ENCODE peak calls at places on chromosomes 12 and 14, in five cellular contexts. One of them, this sample, is unnamed.
A peak's percentile ranks its signal among the peaks of the same experiment; 100 is the strongest.

GRCh38 chr14:58082491-58083098 is 69.4 kb downstream of the ARMH4 start:
- DNase-seq in HFF-Myc: peak; percentile 56
- DNase-seq in GM12865: no peak
- DNase-seq in heart left ventricle: no peak
- DNase-seq in fibroblast of lung: peak; percentile 92
- DNase-seq in this sample: peak; percentile 89

GRCh38 chr14:101707285-101707842 is 54.1 kb upstream of the PPP2R5C start:
- DNase-seq in HFF-Myc: peak; percentile 76
- DNase-seq in heart left ventricle: peak; percentile 56
- DNase-seq in GM12865: peak; percentile 83
- DNase-seq in fibroblast of lung: peak; percentile 73
- DNase-seq in this sample: peak; percentile 83

GRCh38 chr14:34479694-34480093 is 17.7 kb upstream of the SPTSSA start:
- DNase-seq in fibroblast of lung: no peak
- DNase-seq in heart left ventricle: no peak
- DNase-seq in HFF-Myc: no peak
- DNase-seq in GM12865: no peak
- DNase-seq in this sample: no peak

GRCh38 chr14:59342516-59343484 is 122.4 kb downstream of the GPR135 start:
- DNase-seq in GM12865: no peak
- DNase-seq in fibroblast of lung: peak; percentile 77
- DNase-seq in heart left ventricle: peak; percentile 43
- DNase-seq in HFF-Myc: no peak
- DNase-seq in this sample: no peak

GRCh38 chr14:61615743-61616523 is 79.4 kb upstream of the HIF1A start:
- DNase-seq in heart left ventricle: no peak
- DNase-seq in HFF-Myc: no peak
- DNase-seq in fibroblast of lung: peak; percentile 73
- DNase-seq in GM12865: no peak
- DNase-seq in this sample: no peak

GRCh38 chr12:47742253-47742825 is 16.3 kb downstream of the RAPGEF3 start:
- DNase-seq in GM12865: peak; percentile 71
- DNase-seq in fibroblast of lung: no peak
- DNase-seq in HFF-Myc: no peak
- DNase-seq in heart left ventricle: no peak
- DNase-seq in this sample: peak; percentile 42

GRCh38 chr12:52059582-52060497 is 8.6 kb downstream of the NR4A1 start:
- DNase-seq in fibroblast of lung: no peak
- DNase-seq in HFF-Myc: no peak
- DNase-seq in GM12865: no peak
- DNase-seq in heart left ventricle: no peak
- DNase-seq in this sample: peak; percentile 63

GRCh38 chr14:102775855-102776760 is 1.1 kb upstream of the TRAF3 start:
- DNase-seq in HFF-Myc: no peak
- DNase-seq in heart left ventricle: no peak
- DNase-seq in fibroblast of lung: peak; percentile 85
- DNase-seq in GM12865: peak; percentile 86
- DNase-seq in this sample: peak; percentile 78

GRCh38 chr14:51342226-51342625 is 102.2 kb downstream of the TMX1 start:
- DNase-seq in GM12865: no peak
- DNase-seq in heart left ventricle: no peak
- DNase-seq in HFF-Myc: no peak
- DNase-seq in fibroblast of lung: peak; percentile 67
- DNase-seq in this sample: no peak

GRCh38 chr12:122944588-122944987 is 21.7 kb downstream of the ABCB9 start:
- DNase-seq in GM12865: no peak
- DNase-seq in HFF-Myc: peak; percentile 43
- DNase-seq in fibroblast of lung: peak; percentile 56
- DNase-seq in heart left ventricle: no peak
- DNase-seq in this sample: peak; percentile 49

GRCh38 chr12:123269980-123270379 is 1.7 kb downstream of the CDK2AP1 start:
- DNase-seq in fibroblast of lung: no peak
- DNase-seq in HFF-Myc: no peak
- DNase-seq in heart left ventricle: no peak
- DNase-seq in GM12865: peak; percentile 30
- DNase-seq in this sample: peak; percentile 38

GRCh38 chr14:21084988-21085853 is 13.2 kb downstream of the ZNF219 start:
- DNase-seq in HFF-Myc: no peak
- DNase-seq in GM12865: no peak
- DNase-seq in heart left ventricle: no peak
- DNase-seq in fibroblast of lung: peak; percentile 85
- DNase-seq in this sample: peak; percentile 53

GRCh38 chr12:127619869-127620769 is 646.9 kb upstream of the TMEM132C start:
- DNase-seq in HFF-Myc: no peak
- DNase-seq in GM12865: no peak
- DNase-seq in fibroblast of lung: no peak
- DNase-seq in heart left ventricle: no peak
- DNase-seq in this sample: no peak

GRCh38 chr12:82529954-82530353 is 156.8 kb upstream of the TMTC2 start:
- DNase-seq in fibroblast of lung: no peak
- DNase-seq in HFF-Myc: no peak
- DNase-seq in heart left ventricle: no peak
- DNase-seq in GM12865: no peak
- DNase-seq in this sample: no peak

GRCh38 chr14:20631023-20631820 is 10.3 kb downstream of the OR6S1 start:
- DNase-seq in fibroblast of lung: peak; percentile 53
- DNase-seq in HFF-Myc: no peak
- DNase-seq in GM12865: peak; percentile 72
- DNase-seq in heart left ventricle: no peak
- DNase-seq in this sample: peak; percentile 70

GRCh38 chr12:63423839-63424238 is 244.5 kb downstream of the DPY19L2 start:
- DNase-seq in GM12865: no peak
- DNase-seq in heart left ventricle: no peak
- DNase-seq in HFF-Myc: no peak
- DNase-seq in fibroblast of lung: no peak
- DNase-seq in this sample: peak; percentile 1

GRCh38 chr14:95686935-95687334 is 709 bp downstream of the TCL1B start:
- DNase-seq in HFF-Myc: no peak
- DNase-seq in fibroblast of lung: no peak
- DNase-seq in GM12865: no peak
- DNase-seq in heart left ventricle: no peak
- DNase-seq in this sample: no peak

GRCh38 chr12:122880668-122881067 is 15.3 kb downstream of the VPS37B start:
- DNase-seq in fibroblast of lung: peak; percentile 47
- DNase-seq in GM12865: peak; percentile 44
- DNase-seq in heart left ventricle: no peak
- DNase-seq in HFF-Myc: no peak
- DNase-seq in this sample: peak; percentile 81

DNA sequence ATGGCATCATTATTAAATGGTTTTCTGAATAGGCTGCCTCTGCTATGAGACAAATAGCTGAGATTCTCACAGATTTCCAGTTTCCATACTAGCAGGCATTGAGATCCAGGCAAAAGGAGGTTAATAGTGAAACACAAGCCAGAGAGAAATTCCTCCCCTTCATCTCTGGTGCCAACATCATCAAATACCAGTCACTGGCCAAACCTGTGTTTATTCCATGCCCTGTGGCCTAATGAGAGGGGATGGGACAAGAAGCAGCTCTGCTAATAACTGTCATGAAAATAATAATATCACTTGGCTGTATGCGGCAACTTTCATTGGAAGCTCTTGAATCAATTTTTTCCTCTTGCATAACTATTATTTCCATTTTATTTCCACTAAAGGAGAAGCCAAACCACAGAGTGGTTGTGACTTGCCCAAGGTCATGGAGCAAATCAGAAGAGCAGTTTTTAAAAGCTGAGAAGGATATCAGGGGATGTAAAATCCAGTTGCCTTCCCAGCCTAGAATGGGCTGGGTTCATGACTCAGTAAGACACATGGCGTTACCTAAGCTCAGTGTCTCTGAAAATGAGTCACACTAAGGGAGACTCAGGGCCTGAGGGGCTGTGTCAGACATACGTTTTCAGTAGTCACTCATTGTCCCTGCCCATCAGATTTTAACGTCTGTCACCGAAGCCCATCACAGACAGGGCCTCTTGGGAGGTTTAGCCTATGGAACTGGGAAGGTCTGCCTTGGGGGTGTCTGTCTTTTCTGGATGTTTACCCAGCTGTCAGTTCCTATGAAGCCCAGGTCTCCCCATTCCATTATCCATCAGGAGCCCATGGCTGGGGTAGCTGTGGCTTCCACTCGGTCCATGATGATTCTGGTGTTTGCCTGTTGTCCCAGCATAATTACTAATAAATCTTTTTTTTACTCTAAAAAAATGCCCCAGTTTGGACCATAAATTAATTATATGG is 208.8 kb upstream of the EEA1 start:
- DNase-seq in HFF-Myc: peak; percentile 83
- DNase-seq in GM12865: peak; percentile 58
- DNase-seq in heart left ventricle: no peak
- DNase-seq in fibroblast of lung: peak; percentile 90
- DNase-seq in this sample: peak; percentile 96
- TF ChIP-seq CTCF in HFF-Myc: no peak
- TF ChIP-seq CTCF in GM12865: no peak
- TF ChIP-seq CTCF in heart left ventricle: no peak
- TF ChIP-seq CTCF in fibroblast of lung: no peak
- TF ChIP-seq CTCF in this sample: no peak

DNA sequence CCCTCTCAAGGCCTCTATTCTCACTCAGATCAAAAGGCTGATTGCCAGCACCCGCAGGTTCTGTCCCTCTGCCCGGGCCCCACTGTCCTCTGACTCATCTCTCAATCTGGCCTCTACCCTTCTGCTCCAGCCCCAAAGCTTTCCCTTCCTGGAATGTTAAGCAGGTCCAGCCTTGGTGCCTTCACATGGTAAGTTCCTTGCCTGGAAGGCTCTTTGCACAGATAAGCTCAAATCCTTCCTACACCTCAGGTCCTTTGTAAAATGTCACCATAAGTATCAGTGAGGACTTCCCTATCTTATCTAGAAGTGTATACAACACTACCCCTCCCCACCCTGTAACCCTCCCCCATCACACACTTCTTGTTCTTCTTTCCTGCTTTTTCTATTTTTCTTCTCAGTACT is 22.2 kb downstream of the LPCAT3 start:
- DNase-seq in HFF-Myc: no peak
- DNase-seq in GM12865: no peak
- DNase-seq in fibroblast of lung: peak; percentile 60
- DNase-seq in heart left ventricle: no peak
- DNase-seq in this sample: peak; percentile 76
- H3K4me3 ChIP-seq in HFF-Myc: no peak overlapping the region
- H3K4me3 ChIP-seq in GM12865: no peak overlapping the region
- H3K4me3 ChIP-seq in fibroblast of lung: no peak overlapping the region
- H3K4me3 ChIP-seq in heart left ventricle: no peak overlapping the region
- H3K4me3 ChIP-seq in this sample: no peak overlapping the region

GRCh38 chr12:77996670-77997069 is 166.0 kb downstream of the NAV3 start:
- DNase-seq in fibroblast of lung: no peak
- DNase-seq in GM12865: no peak
- DNase-seq in heart left ventricle: no peak
- DNase-seq in HFF-Myc: no peak
- DNase-seq in this sample: no peak
- TF ChIP-seq CTCF in fibroblast of lung: no peak
- TF ChIP-seq CTCF in GM12865: no peak
- TF ChIP-seq CTCF in heart left ventricle: no peak
- TF ChIP-seq CTCF in HFF-Myc: no peak
- TF ChIP-seq CTCF in this sample: no peak

DNA sequence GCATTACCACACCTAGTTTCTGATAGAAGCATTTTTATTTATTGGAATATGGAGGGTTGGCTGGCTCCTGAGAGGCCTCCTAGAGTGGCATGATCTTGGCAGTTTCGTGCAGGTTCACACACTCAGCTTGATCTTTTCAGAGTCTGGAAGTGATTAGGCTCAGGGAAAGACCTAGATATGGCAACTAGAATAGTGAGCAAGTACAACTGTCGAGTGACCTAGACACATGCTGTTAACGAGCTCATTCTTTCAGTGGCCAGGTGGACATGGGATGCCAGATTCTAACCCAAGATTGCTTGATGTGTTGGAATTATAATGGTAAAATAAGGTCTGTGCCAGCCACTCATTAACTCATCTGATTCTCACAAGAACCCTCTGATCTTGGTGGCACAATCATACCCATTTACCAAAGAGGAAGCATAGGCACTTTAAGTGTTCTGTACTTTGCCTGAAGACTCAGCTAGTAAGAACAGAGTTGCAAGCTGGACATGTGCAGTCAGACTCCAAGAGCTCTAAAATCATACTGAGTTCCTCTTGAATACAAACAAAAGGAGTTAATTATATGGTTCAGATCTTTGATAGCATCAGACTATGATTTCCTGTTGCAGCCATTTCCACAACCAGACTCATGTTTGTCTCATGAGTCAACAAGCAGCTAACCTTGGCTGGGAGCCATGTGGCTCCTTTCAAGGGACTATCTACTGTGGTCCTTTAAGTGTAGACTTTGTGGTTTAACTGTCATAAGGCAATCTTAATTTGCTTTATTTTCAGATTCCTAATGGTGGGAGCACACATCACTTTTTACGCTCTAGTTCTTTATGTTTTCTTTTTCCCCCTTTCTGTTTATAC is 144.2 kb downstream of the PLEKHA5 start:
- DNase-seq in heart left ventricle: peak; percentile 79
- DNase-seq in fibroblast of lung: peak; percentile 99
- DNase-seq in GM12865: peak; percentile 25
- DNase-seq in HFF-Myc: peak; percentile 97
- DNase-seq in this sample: peak; percentile 95
- H3K4me3 ChIP-seq in heart left ventricle: no peak overlapping the region
- H3K4me3 ChIP-seq in fibroblast of lung: no peak overlapping the region
- H3K4me3 ChIP-seq in GM12865: no peak overlapping the region
- H3K4me3 ChIP-seq in HFF-Myc: no peak overlapping the region
- H3K4me3 ChIP-seq in this sample: no peak overlapping the region

DNA sequence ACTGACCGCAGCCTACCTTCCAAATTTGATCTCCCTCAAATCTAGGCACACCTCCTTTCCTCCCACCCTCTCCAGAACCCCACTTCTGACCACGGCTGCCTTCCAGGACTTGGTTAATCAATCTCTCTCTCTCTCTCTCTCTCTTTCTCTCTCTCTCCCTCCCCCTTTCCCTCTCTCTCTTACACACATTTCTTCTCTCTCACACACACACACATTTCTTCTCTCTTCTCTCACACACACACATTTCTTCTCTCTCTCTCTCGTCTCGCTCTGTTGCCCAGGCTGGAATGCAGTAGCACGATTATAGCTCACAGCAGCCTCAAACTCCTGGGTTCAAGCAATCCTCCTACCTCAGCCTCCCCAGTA is 521 bp upstream of the GMFB start:
- DNase-seq in GM12865: no peak
- DNase-seq in fibroblast of lung: no peak
- DNase-seq in heart left ventricle: no peak
- DNase-seq in HFF-Myc: no peak
- DNase-seq in this sample: no peak
- TF ChIP-seq CTCF in GM12865: no peak
- TF ChIP-seq CTCF in fibroblast of lung: no peak
- TF ChIP-seq CTCF in heart left ventricle: no peak
- TF ChIP-seq CTCF in HFF-Myc: no peak
- TF ChIP-seq CTCF in this sample: no peak

GRCh38 chr14:54916061-54916460 is 13.4 kb upstream of the GCH1 start:
- DNase-seq in fibroblast of lung: no peak
- DNase-seq in heart left ventricle: no peak
- DNase-seq in HFF-Myc: no peak
- DNase-seq in GM12865: no peak
- DNase-seq in this sample: no peak

GRCh38 chr14:54918427-54918826 is 15.8 kb upstream of the GCH1 start:
- DNase-seq in fibroblast of lung: no peak
- DNase-seq in HFF-Myc: no peak
- DNase-seq in heart left ventricle: no peak
- DNase-seq in GM12865: no peak
- DNase-seq in this sample: no peak

GRCh38 chr14:54922598-54922997 is 20.0 kb upstream of the GCH1 start:
- DNase-seq in HFF-Myc: no peak
- DNase-seq in fibroblast of lung: no peak
- DNase-seq in heart left ventricle: no peak
- DNase-seq in GM12865: no peak
- DNase-seq in this sample: no peak

GRCh38 chr14:54920052-54920451 is 17.4 kb upstream of the GCH1 start:
- DNase-seq in heart left ventricle: no peak
- DNase-seq in fibroblast of lung: no peak
- DNase-seq in GM12865: no peak
- DNase-seq in HFF-Myc: no peak
- DNase-seq in this sample: no peak

GRCh38 chr14:54919330-54919729 is 16.7 kb upstream of the GCH1 start:
- DNase-seq in HFF-Myc: no peak
- DNase-seq in heart left ventricle: no peak
- DNase-seq in fibroblast of lung: no peak
- DNase-seq in GM12865: no peak
- DNase-seq in this sample: no peak
- H3K4me3 ChIP-seq in HFF-Myc: no peak overlapping the region
- H3K4me3 ChIP-seq in heart left ventricle: no peak overlapping the region
- H3K4me3 ChIP-seq in fibroblast of lung: no peak overlapping the region
- H3K4me3 ChIP-seq in GM12865: no peak overlapping the region
- H3K4me3 ChIP-seq in this sample: no peak overlapping the region